ENCODE peak calls at places on chromosomes 11 and 22, in six cellular contexts. H is NCI-H2081; U is WTC11; B is DMS153; K is substantia nigra; X is CD4-positive, alpha-beta T cell. W is an unnamed sample.

GRCh38 chr11:27783701-27784355 is 83.6 kb upstream of the BDNF start:
- DNase-seq in K (no peak), H (no peak), X (no peak), U (no peak), B (no peak), W (no peak)

GRCh38 chr11:80186687-80187086 is 745.9 kb upstream of the TENM4 start:
- DNase-seq in B (no peak), U (no peak), X (no peak), H (no peak), K (no peak), W (no peak)

GRCh38 chr22:43088979-43089717 is at the start of gene TTLL1:
- DNase-seq in K (peak), B (peak), X (peak), U (peak), H (peak), W (peak)

GRCh38 chr11:102546923-102547471 is 16.4 kb upstream of the MMP7 start:
- DNase-seq in K (no peak), B (peak), X (no peak), H (no peak), U (no peak), W (peak)

GRCh38 chr11:13883042-13883441 is 79.5 kb upstream of the SPON1 start:
- DNase-seq in B (peak), K (no peak), X (no peak), U (no peak), H (no peak), W (no peak)

GRCh38 chr22:29166180-29166579 is 39.5 kb upstream of the EMID1 start:
- DNase-seq in U (no peak), K (no peak), B (no peak), X (no peak), H (no peak), W (no peak)

GRCh38 chr11:33732176-33732575 is 4.0 kb downstream of the CD59 start:
- DNase-seq in K (no peak), H (no peak), U (no peak), X (no peak), B (no peak), W (no peak)

GRCh38 chr11:12103411-12104225 is 6.8 kb upstream of the MICAL2 start:
- DNase-seq in H (no peak), U (no peak), B (no peak), X (no peak), K (no peak), W (no peak)

GRCh38 chr11:72652871-72653615 is 21.2 kb downstream of the PDE2A start:
- DNase-seq in H (no peak), X (no peak), K (no peak), B (peak), U (peak), W (no peak)

GRCh38 chr11:68525930-68526329 is 65.4 kb downstream of the PPP6R3 start:
- DNase-seq in K (no peak), U (no peak), X (no peak), H (no peak), B (no peak), W (peak)

GRCh38 chr22:36332623-36333331 is 55.0 kb downstream of the MYH9 start:
- DNase-seq in K (no peak), H (no peak), X (peak), U (peak), B (no peak), W (peak)